ENCODE peak calls at places on chromosomes 6 and 20, in ten cellular contexts. B, G, F, P, M, E, S, A, U and L are unnamed samples.

GRCh38 chr6:107712523-107713213 is 111.4 kb downstream of the SCML4 start:
- ATAC-seq in B (peak), G (peak), F (no peak), P (no peak), M (no peak), E (no peak), S (peak), A (peak), U (peak), L (peak)

GRCh38 chr20:57807418-57808265 is 97.8 kb upstream of the PMEPA1 start:
- ATAC-seq in B (no peak), G (no peak), F (no peak), P (peak), M (no peak), E (no peak), S (peak), A (no peak), U (no peak), L (no peak)

GRCh38 chr6:131523988-131524673 is 48.9 kb upstream of the ARG1 start:
- ATAC-seq in B (no peak), G (no peak), F (no peak), P (no peak), M (peak), E (no peak), S (no peak), A (no peak), U (peak), L (no peak)

GRCh38 chr6:11851405-11851804 is 72.8 kb upstream of the ADTRP start:
- ATAC-seq in B (no peak), G (no peak), F (peak), P (no peak), M (no peak), E (no peak), S (no peak), A (no peak), U (no peak), L (no peak)

GRCh38 chr6:19210849-19211590 is 626.1 kb upstream of the ID4 start:
- ATAC-seq in B (no peak), G (no peak), F (no peak), P (peak), M (peak), E (peak), S (no peak), A (no peak), U (no peak), L (no peak)

GRCh38 chr6:39196648-39197047 is 32.6 kb downstream of the KCNK5 start:
- ATAC-seq in B (no peak), G (no peak), F (no peak), P (no peak), M (peak), E (peak), S (no peak), A (no peak), U (no peak), L (peak)

GRCh38 chr20:49758781-49759180 is 45.1 kb upstream of the B4GALT5 start:
- ATAC-seq in B (no peak), G (no peak), F (no peak), P (no peak), M (no peak), E (no peak), S (no peak), A (no peak), U (no peak), L (no peak)

GRCh38 chr6:125205931-125206330 is 52.4 kb downstream of the TPD52L1 start:
- ATAC-seq in B (no peak), G (no peak), F (no peak), P (no peak), M (no peak), E (no peak), S (no peak), A (no peak), U (no peak), L (no peak)

GRCh38 chr6:44918893-44919292 is 409.2 kb upstream of the RUNX2 start:
- ATAC-seq in B (no peak), G (no peak), F (no peak), P (no peak), M (no peak), E (no peak), S (no peak), A (no peak), U (no peak), L (no peak)

GRCh38 chr20:62133864-62134263 is 9.3 kb downstream of the PSMA7 start:
- ATAC-seq in B (no peak), G (no peak), F (peak), P (peak), M (peak), E (peak), S (peak), A (peak), U (no peak), L (no peak)

GRCh38 chr6:17714879-17715860 is 8.4 kb upstream of the NUP153 start:
- ATAC-seq in B (no peak), G (peak), F (peak), P (no peak), M (peak), E (peak), S (no peak), A (no peak), U (peak), L (peak)

GRCh38 chr6:46220351-46221220 is 49.8 kb upstream of the ENPP5 start:
- ATAC-seq in B (peak), G (peak), F (no peak), P (no peak), M (no peak), E (no peak), S (no peak), A (no peak), U (peak), L (peak)

GRCh38 chr6:110528051-110528929 is 51.9 kb upstream of the SLC22A16 start:
- ATAC-seq in B (peak), G (peak), F (peak), P (peak), M (peak), E (peak), S (peak), A (peak), U (peak), L (no peak)

GRCh38 chr20:3553663-3554062 is 82.8 kb downstream of the ATRN start:
- ATAC-seq in B (no peak), G (no peak), F (no peak), P (no peak), M (no peak), E (no peak), S (no peak), A (no peak), U (no peak), L (no peak)

GRCh38 chr6:134870677-134871498 is 79.0 kb downstream of the ALDH8A1 start:
- ATAC-seq in B (no peak), G (no peak), F (no peak), P (no peak), M (no peak), E (no peak), S (no peak), A (no peak), U (no peak), L (no peak)

GRCh38 chr6:168990352-168990751 is 263.3 kb downstream of the THBS2 start:
- ATAC-seq in B (no peak), G (no peak), F (no peak), P (no peak), M (no peak), E (no peak), S (no peak), A (no peak), U (no peak), L (no peak)

GRCh38 chr6:142729618-142730017 is 215.4 kb downstream of the HIVEP2 start:
- ATAC-seq in B (no peak), G (no peak), F (no peak), P (no peak), M (no peak), E (no peak), S (no peak), A (no peak), U (no peak), L (no peak)